ENCODE peak calls at places on chromosome 2, in four cellular contexts. One of them, this sample, is unnamed. For H3K27me3, the result is how much of the 10 kb centered on the place peaks cover.

GRCh38 chr2:130241041-130241707 is 42.9 kb upstream of the TUBA3E start:
- DNase-seq in psoas muscle: no peak
- DNase-seq in left ventricle myocardium inferior: no peak
- DNase-seq in cardiac muscle cell: no peak
- DNase-seq in this sample: no peak

GRCh38 chr2:112751451-112752197 is 12.8 kb downstream of the CKAP2L start:
- DNase-seq in psoas muscle: no peak
- DNase-seq in left ventricle myocardium inferior: no peak
- DNase-seq in cardiac muscle cell: no peak
- DNase-seq in this sample: no peak

GRCh38 chr2:67135201-67135600 is 261.9 kb upstream of the ETAA1 start:
- DNase-seq in psoas muscle: no peak
- DNase-seq in left ventricle myocardium inferior: no peak
- DNase-seq in cardiac muscle cell: no peak
- DNase-seq in this sample: no peak

GRCh38 chr2:150485871-150486538 is 1.5 kb downstream of the RND3 start:
- DNase-seq in psoas muscle: peak
- DNase-seq in left ventricle myocardium inferior: peak
- DNase-seq in cardiac muscle cell: peak
- DNase-seq in this sample: peak

GRCh38 chr2:218008060-218009040 is 5.6 kb upstream of the TNS1 start:
- DNase-seq in cardiac muscle cell: no peak
- DNase-seq in left ventricle myocardium inferior: no peak
- DNase-seq in psoas muscle: no peak
- DNase-seq in this sample: no peak

GRCh38 chr2:182821172-182821571 is 45.3 kb downstream of the FRZB start:
- DNase-seq in psoas muscle: no peak
- DNase-seq in left ventricle myocardium inferior: no peak
- DNase-seq in cardiac muscle cell: no peak
- DNase-seq in this sample: no peak

GRCh38 chr2:85945576-85945975 is 56.8 kb upstream of the ST3GAL5 start:
- DNase-seq in left ventricle myocardium inferior: no peak
- DNase-seq in cardiac muscle cell: no peak
- DNase-seq in psoas muscle: no peak
- DNase-seq in this sample: no peak

GRCh38 chr2:188956290-188956689 is 17.9 kb upstream of the COL3A1 start:
- DNase-seq in psoas muscle: no peak
- DNase-seq in cardiac muscle cell: no peak
- DNase-seq in left ventricle myocardium inferior: no peak
- DNase-seq in this sample: no peak

GRCh38 chr2:128040166-128040771 is 12.4 kb upstream of the SAP130 start:
- DNase-seq in cardiac muscle cell: no peak
- DNase-seq in psoas muscle: no peak
- DNase-seq in left ventricle myocardium inferior: no peak
- DNase-seq in this sample: no peak

GRCh38 chr2:54757496-54757895 is 34.0 kb downstream of the EML6 start:
- DNase-seq in psoas muscle: no peak
- DNase-seq in cardiac muscle cell: peak
- DNase-seq in left ventricle myocardium inferior: no peak
- DNase-seq in this sample: peak

GRCh38 chr2:8452979-8453903 is 228.6 kb upstream of the ID2 start:
- DNase-seq in psoas muscle: no peak
- DNase-seq in left ventricle myocardium inferior: no peak
- DNase-seq in cardiac muscle cell: no peak
- DNase-seq in this sample: peak

GRCh38 chr2:55875434-55876135 is 48.0 kb downstream of the EFEMP1 start:
- DNase-seq in psoas muscle: no peak
- DNase-seq in left ventricle myocardium inferior: no peak
- DNase-seq in cardiac muscle cell: no peak
- DNase-seq in this sample: no peak
- H3K27ac ChIP-seq in psoas muscle: no peak
- H3K27ac ChIP-seq in left ventricle myocardium inferior: peak
- H3K27ac ChIP-seq in cardiac muscle cell: no peak
- H3K27ac ChIP-seq in this sample: no peak

DNA sequence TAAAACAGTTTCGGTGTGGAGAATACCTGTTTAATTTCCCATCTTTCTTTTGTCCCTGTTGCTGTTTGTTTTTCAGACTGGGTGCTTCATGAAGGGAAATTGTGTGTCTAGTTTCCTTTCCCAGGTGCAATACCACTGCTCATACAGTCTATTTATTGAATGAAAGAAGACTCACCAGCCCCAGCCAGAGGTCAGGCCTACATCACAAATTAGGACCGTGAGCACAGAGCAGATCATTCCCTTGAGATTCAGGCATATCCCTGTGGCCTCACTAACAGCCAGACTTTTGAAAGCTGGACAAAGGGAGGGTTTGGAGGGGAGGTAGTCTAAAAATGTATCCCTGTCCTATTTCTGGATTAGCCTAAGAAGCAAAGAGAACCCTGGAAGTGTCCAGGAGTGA is 278.9 kb downstream of the IRS1 start:
- DNase-seq in left ventricle myocardium inferior: no peak
- DNase-seq in psoas muscle: no peak
- DNase-seq in cardiac muscle cell: no peak
- DNase-seq in this sample: no peak
- TF ChIP-seq CTCF in left ventricle myocardium inferior: no peak
- TF ChIP-seq CTCF in psoas muscle: no peak
- TF ChIP-seq CTCF in cardiac muscle cell: no peak
- TF ChIP-seq CTCF in this sample: no peak

DNA sequence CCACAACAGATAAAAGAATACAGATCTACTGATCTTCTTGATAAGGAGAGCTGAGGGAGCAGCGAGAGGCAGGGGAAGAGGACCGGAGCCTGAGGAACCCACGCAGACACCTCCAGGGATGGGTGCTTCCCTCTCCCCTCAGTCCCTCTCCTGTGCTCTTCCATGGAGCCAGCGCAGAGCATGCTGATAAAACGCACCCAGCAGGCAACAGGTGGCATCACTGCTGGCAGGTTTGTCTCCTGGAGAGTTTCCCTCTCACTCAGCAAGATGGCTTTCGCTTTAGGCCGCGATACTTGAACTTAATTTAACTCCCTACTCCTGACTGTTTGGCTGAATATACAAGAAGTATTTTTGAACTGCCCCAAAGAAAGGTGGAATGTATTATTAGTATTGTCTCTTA is 163.0 kb upstream of the REV1 start:
- DNase-seq in cardiac muscle cell: no peak
- DNase-seq in left ventricle myocardium inferior: no peak
- DNase-seq in psoas muscle: no peak
- DNase-seq in this sample: no peak
- H3K27me3 ChIP-seq in cardiac muscle cell: under half
- H3K27me3 ChIP-seq in left ventricle myocardium inferior: under half
- H3K27me3 ChIP-seq in psoas muscle: under half
- H3K27me3 ChIP-seq in this sample: under half

GRCh38 chr2:213202006-213202405 is 50.6 kb upstream of the IKZF2 start:
- DNase-seq in cardiac muscle cell: no peak
- DNase-seq in left ventricle myocardium inferior: no peak
- DNase-seq in psoas muscle: no peak
- DNase-seq in this sample: no peak
- H3K27ac ChIP-seq in cardiac muscle cell: no peak
- H3K27ac ChIP-seq in left ventricle myocardium inferior: no peak
- H3K27ac ChIP-seq in psoas muscle: no peak
- H3K27ac ChIP-seq in this sample: no peak

This sample was measured in endodermal cell.